ENCODE peak calls at places on chromosomes 16 and 17, in seven cellular contexts. D is DMS153, X is NCI-H2029 treated with DMSO at 0.1 percent for 48 hours, R is GM23338, B is astrocyte of the cerebellum, Q is NCI-H1436, N is iPS-NIHi11. P is an unnamed sample.

GRCh38 chr16:77812856-77813523 is 24.6 kb downstream of the VAT1L start:
- DNase-seq in D (no peak), X (no peak), R (no peak), B (no peak), Q (no peak), N (no peak), P (no peak)

GRCh38 chr17:61299517-61300513 is 99.8 kb upstream of the TBX2 start:
- DNase-seq in D (no peak), X (no peak), R (no peak), B (no peak), Q (no peak), N (no peak), P (no peak)

GRCh38 chr17:17824119-17824779 is 12.5 kb downstream of the SREBF1 start:
- DNase-seq in D (no peak), X (no peak), R (no peak), B (no peak), Q (peak), N (no peak), P (no peak)

GRCh38 chr16:27561216-27561615 is 11.3 kb downstream of the KATNIP start:
- DNase-seq in D (no peak), X (no peak), R (peak), B (no peak), Q (no peak), N (no peak), P (no peak)

GRCh38 chr17:11795906-11796305 is 197.6 kb downstream of the DNAH9 start:
- DNase-seq in D (no peak), X (no peak), R (no peak), B (no peak), Q (no peak), N (no peak), P (no peak)

GRCh38 chr16:61471737-61472136 is 564.5 kb downstream of the CDH8 start:
- DNase-seq in D (no peak), X (no peak), R (peak), B (no peak), Q (no peak), N (peak), P (no peak)

GRCh38 chr17:5444209-5444608 is 5.3 kb upstream of the C1QBP start:
- DNase-seq in D (no peak), X (no peak), R (no peak), B (no peak), Q (no peak), N (no peak), P (no peak)

GRCh38 chr17:81037026-81037782 is 2.3 kb downstream of the BAIAP2 start:
- DNase-seq in D (no peak), X (no peak), R (no peak), B (no peak), Q (no peak), N (no peak), P (no peak)

GRCh38 chr17:40075216-40076100 is 12.7 kb downstream of the THRA start:
- DNase-seq in D (peak), X (peak), R (peak), B (no peak), Q (peak), N (peak), P (peak)

GRCh38 chr17:4806770-4807533 is at the start of gene PLD2:
- DNase-seq in D (peak), X (no peak), R (peak), B (peak), Q (peak), N (peak), P (peak)

GRCh38 chr16:17321824-17322223 is 148.9 kb downstream of the XYLT1 start:
- DNase-seq in D (no peak), X (no peak), R (no peak), B (no peak), Q (no peak), N (no peak), P (no peak)

GRCh38 chr17:4540224-4541040 is 14.8 kb downstream of the MYBBP1A start:
- DNase-seq in D (no peak), X (no peak), R (peak), B (no peak), Q (no peak), N (peak), P (no peak)

GRCh38 chr16:87086156-87086555 is 231.0 kb downstream of the C16orf95 start:
- DNase-seq in D (no peak), X (no peak), R (no peak), B (peak), Q (no peak), N (no peak), P (no peak)

GRCh38 chr16:23826528-23827244 is 9.1 kb upstream of the PRKCB start:
- DNase-seq in D (no peak), X (no peak), R (no peak), B (no peak), Q (no peak), N (no peak), P (peak)

GRCh38 chr16:85615852-85616607 is 2.9 kb downstream of the GSE1 start:
- DNase-seq in D (peak), X (no peak), R (peak), B (peak), Q (peak), N (peak), P (peak)